ENCODE peak calls at places on chromosome 12, in ten cellular contexts. Z, I, M, B, X, K, W, H, S and T are unnamed samples.

GRCh38 chr12:104485651-104486341 is 29.0 kb downstream of the CHST11 start:
- DNase-seq in Z (no peak), I (no peak), M (no peak), B (no peak), X (no peak), K (no peak), W (no peak), H (no peak), S (no peak), T (no peak)

GRCh38 chr12:46354799-46355194 is 17.8 kb downstream of the SLC38A2 start:
- DNase-seq in Z (no peak), I (no peak), M (no peak), B (no peak), X (no peak), K (no peak), W (no peak), H (no peak), S (no peak), T (no peak)

GRCh38 chr12:4214912-4215861 is 58.4 kb upstream of the CCND2 start:
- DNase-seq in Z (peak; percentile 44), I (no peak), M (peak; percentile 40), B (peak; percentile 85), X (peak; percentile 89), K (peak; percentile 12), W (peak; percentile 64), H (peak; percentile 78), S (peak; percentile 91), T (no peak)

GRCh38 chr12:54374555-54375257 is 9.8 kb downstream of the ZNF385A start:
- DNase-seq in Z (no peak), I (no peak), M (no peak), B (no peak), X (no peak), K (no peak), W (no peak), H (no peak), S (no peak), T (no peak)

GRCh38 chr12:2691001-2691339 is 103.8 kb upstream of the FKBP4 start:
- DNase-seq in Z (no peak), I (no peak), M (no peak), B (no peak), X (no peak), K (no peak), W (peak; percentile 49), H (no peak), S (no peak), T (no peak)

GRCh38 chr12:56029666-56030293 is 8.9 kb downstream of the IKZF4 start:
- DNase-seq in Z (peak; percentile 37), I (peak; percentile 71), M (peak; percentile 52), B (peak; percentile 39), X (no peak), K (peak; percentile 67), W (peak; percentile 47), H (no peak), S (no peak), T (no peak)

GRCh38 chr12:13101854-13102375 is 1.6 kb downstream of the GSG1 start:
- DNase-seq in Z (no peak), I (peak; percentile 62), M (no peak), B (peak; percentile 63), X (no peak), K (no peak), W (peak; percentile 39), H (no peak), S (peak; percentile 91), T (no peak)

GRCh38 chr12:53676715-53677611 is 1.1 kb upstream of the ATP5MC2 start:
- DNase-seq in Z (peak; percentile 28), I (no peak), M (peak; percentile 63), B (peak; percentile 29), X (no peak), K (no peak), W (peak; percentile 41), H (peak; percentile 78), S (no peak), T (peak; percentile 73)

GRCh38 chr12:89752331-89752730 is 43.7 kb upstream of the ATP2B1 start:
- DNase-seq in Z (no peak), I (no peak), M (no peak), B (no peak), X (no peak), K (no peak), W (no peak), H (no peak), S (no peak), T (no peak)

GRCh38 chr12:24444634-24445033 is 495.2 kb upstream of the SOX5 start:
- DNase-seq in Z (no peak), I (no peak), M (no peak), B (no peak), X (no peak), K (no peak), W (no peak), H (no peak), S (no peak), T (no peak)

GRCh38 chr12:79687711-79688270 is 3.0 kb downstream of the PAWR start:
- DNase-seq in Z (no peak), I (no peak), M (no peak), B (no peak), X (no peak), K (no peak), W (no peak), H (no peak), S (no peak), T (no peak)

GRCh38 chr12:43776498-43776897 is 17.7 kb downstream of the IRAK4 start:
- DNase-seq in Z (no peak), I (peak; percentile 44), M (no peak), B (no peak), X (no peak), K (no peak), W (no peak), H (no peak), S (no peak), T (no peak)

GRCh38 chr12:29796823-29797263 is 13.1 kb upstream of the TMTC1 start:
- DNase-seq in Z (no peak), I (no peak), M (no peak), B (no peak), X (no peak), K (no peak), W (peak; percentile 9), H (peak; percentile 71), S (no peak), T (no peak)

GRCh38 chr12:22083167-22083566 is 37.1 kb downstream of the CMAS start:
- DNase-seq in Z (no peak), I (peak; percentile 16), M (no peak), B (no peak), X (no peak), K (no peak), W (no peak), H (no peak), S (no peak), T (no peak)

GRCh38 chr12:132874175-132874574 is 13.2 kb downstream of the CHFR start:
- DNase-seq in Z (no peak), I (no peak), M (no peak), B (no peak), X (no peak), K (no peak), W (no peak), H (no peak), S (no peak), T (no peak)

GRCh38 chr12:52442600-52443061 is 8.5 kb upstream of the KRT75 start:
- DNase-seq in Z (no peak), I (no peak), M (peak; percentile 56), B (no peak), X (no peak), K (no peak), W (no peak), H (no peak), S (peak; percentile 86), T (no peak)

DNA sequence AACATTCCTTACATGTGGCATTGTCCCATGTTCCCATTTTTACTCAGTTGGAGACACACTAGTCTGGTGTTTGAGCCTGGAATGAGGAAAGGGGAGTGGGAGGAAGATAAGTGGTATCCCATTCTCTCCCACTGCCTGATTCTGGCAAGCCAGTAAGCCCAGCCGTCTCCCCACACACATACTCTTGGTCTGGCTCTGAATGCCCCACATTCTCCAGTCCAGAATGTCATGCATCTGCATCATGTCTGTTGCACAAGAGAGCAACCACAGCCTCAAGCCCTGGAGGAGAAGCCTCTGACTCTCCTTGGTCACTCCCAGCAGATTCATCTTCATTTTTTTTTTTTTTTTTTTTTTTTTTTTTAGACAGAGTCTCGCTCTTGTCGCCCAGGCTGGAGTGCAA is 48.0 kb downstream of the DRAM1 start:
- DNase-seq in Z (peak; percentile 39), I (no peak), M (no peak), B (peak; percentile 65), X (no peak), K (no peak), W (peak; percentile 46), H (peak; percentile 88), S (no peak), T (peak; percentile 86)
- TF ChIP-seq POLR2AphosphoS5 in Z (peak; percentile 63), I (no peak), M (no peak), B (peak; percentile 49), X (no peak), K (no peak), W (no peak), H (peak; percentile 62), S (peak; percentile 60), T (peak; percentile 59)

DNA sequence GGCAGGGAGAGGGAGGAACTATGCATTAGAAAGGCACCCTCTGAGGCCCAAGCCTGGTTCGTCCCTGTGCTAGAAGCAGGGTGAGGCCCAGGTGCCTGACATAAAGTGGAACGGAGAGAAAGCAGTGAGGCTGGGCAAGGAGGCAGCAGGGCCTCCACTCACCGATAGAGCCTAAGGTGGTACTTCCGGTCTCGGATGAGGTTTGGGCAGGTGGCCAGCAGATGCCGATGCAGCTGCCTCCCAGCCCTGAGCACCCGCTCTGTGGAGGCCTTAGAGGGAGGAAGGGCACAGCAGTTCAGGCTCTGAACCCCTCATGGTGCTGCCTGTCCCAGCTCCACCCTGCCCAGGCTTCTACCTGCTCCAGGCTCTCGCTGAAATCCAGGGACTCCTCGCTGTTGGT is 7.1 kb downstream of the RAPGEF3 start:
- DNase-seq in Z (no peak), I (no peak), M (no peak), B (no peak), X (no peak), K (no peak), W (no peak), H (no peak), S (no peak), T (no peak)
- H3K4me1 ChIP-seq in Z (peaks cover 48% of the 10 kb centered on the region), I (peaks cover 22% of the 10 kb centered on the region), M (peaks cover 6% of the 10 kb centered on the region), B (peaks cover 43% of the 10 kb centered on the region), X (peaks cover 36% of the 10 kb centered on the region), K (peaks cover 21% of the 10 kb centered on the region), W (peaks cover 34% of the 10 kb centered on the region), H (peaks cover 20% of the 10 kb centered on the region), S (peaks cover 35% of the 10 kb centered on the region), T (peaks cover 55% of the 10 kb centered on the region)

DNA sequence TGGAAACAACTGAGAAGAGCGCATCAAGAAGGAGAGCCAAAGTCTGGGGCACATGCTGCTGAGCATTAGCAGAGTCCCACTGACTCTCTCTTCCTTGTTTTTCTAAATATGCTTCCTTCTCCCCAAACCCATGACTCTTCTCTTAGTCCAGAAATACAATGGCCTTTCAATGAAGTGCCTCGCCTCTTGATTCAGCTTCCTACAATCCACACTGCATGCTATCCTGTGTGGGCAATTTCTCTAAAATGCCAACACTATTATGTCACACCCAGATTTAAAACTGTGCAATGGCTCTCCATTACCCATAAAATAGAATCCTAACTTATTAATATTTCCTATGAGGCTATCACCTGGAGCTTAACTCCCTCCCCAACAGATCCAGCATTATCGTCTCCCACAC is 198.6 kb downstream of the RPAP3 start:
- DNase-seq in Z (no peak), I (no peak), M (no peak), B (no peak), X (no peak), K (no peak), W (no peak), H (no peak), S (no peak), T (no peak)
- TF ChIP-seq EP300 in Z (no peak), I (no peak), M (no peak), B (no peak), X (no peak), K (no peak), W (no peak), H (no peak), S (no peak), T (no peak)

GRCh38 chr12:113462117-113462774 is 9.4 kb downstream of the LHX5 start:
- DNase-seq in Z (peak; percentile 82), I (peak; percentile 44), M (peak; percentile 90), B (peak; percentile 78), X (no peak), K (peak; percentile 85), W (peak; percentile 81), H (peak; percentile 83), S (peak; percentile 94), T (peak; percentile 78)
- TF ChIP-seq POLR2AphosphoS5 in Z (no peak), I (no peak), M (no peak), B (no peak), X (no peak), K (no peak), W (no peak), H (no peak), S (no peak), T (no peak)